ENCODE peak calls at places on chromosomes 11 and 22, in five cellular contexts. C, Y, P, B and J are unnamed samples.

GRCh38 chr11:123145661-123146060 is 49.4 kb downstream of the CLMP start:
- DNase-seq in C (no peak), Y (no peak), P (no peak), B (no peak), J (no peak)

GRCh38 chr11:28673687-28674431 is 565.7 kb downstream of the METTL15 start:
- DNase-seq in C (no peak), Y (no peak), P (no peak), B (no peak), J (no peak)

GRCh38 chr22:49892226-49892899 is 25.9 kb downstream of the ALG12 start:
- DNase-seq in C (no peak), Y (no peak), P (no peak), B (no peak), J (no peak)

GRCh38 chr11:7643323-7643722 is 30.0 kb downstream of the CYB5R2 start:
- DNase-seq in C (no peak), Y (no peak), P (no peak), B (no peak), J (no peak)

GRCh38 chr11:21142007-21142406 is 472.6 kb downstream of the NELL1 start:
- DNase-seq in C (no peak), Y (no peak), P (no peak), B (no peak), J (no peak)

GRCh38 chr11:124079631-124080318 is 35.5 kb upstream of the VWA5A start:
- DNase-seq in C (no peak), Y (no peak), P (no peak), B (peak), J (no peak)

GRCh38 chr11:102361100-102362021 is 14.3 kb downstream of the BIRC2 start:
- DNase-seq in C (no peak), Y (peak), P (peak), B (no peak), J (no peak)

GRCh38 chr11:129412501-129412900 is 36.9 kb downstream of the BARX2 start:
- DNase-seq in C (no peak), Y (no peak), P (no peak), B (no peak), J (no peak)

GRCh38 chr11:12831471-12832202 is 157.4 kb downstream of the TEAD1 start:
- DNase-seq in C (no peak), Y (no peak), P (no peak), B (no peak), J (no peak)

GRCh38 chr11:116851631-116852030 is 14.2 kb upstream of the APOA1 start:
- DNase-seq in C (no peak), Y (peak), P (peak), B (no peak), J (no peak)

GRCh38 chr22:37082251-37082650 is 27.3 kb downstream of the TMPRSS6 start:
- DNase-seq in C (no peak), Y (no peak), P (no peak), B (no peak), J (no peak)

GRCh38 chr11:128412847-128413791 is 174.2 kb downstream of the ETS1 start:
- DNase-seq in C (no peak), Y (no peak), P (no peak), B (no peak), J (no peak)

GRCh38 chr11:70399681-70400112 is 1.4 kb downstream of the CTTN start:
- DNase-seq in C (peak), Y (no peak), P (no peak), B (peak), J (peak)
- H3K27ac ChIP-seq in C (peak), Y (peak), P (no peak), B (peak), J (peak)

GRCh38 chr11:107583629-107584195 is 7.2 kb upstream of the ELMOD1 start:
- DNase-seq in C (no peak), Y (no peak), P (no peak), B (no peak), J (no peak)
- H3K27ac ChIP-seq in C (no peak), Y (no peak), P (no peak), B (no peak), J (no peak)

GRCh38 chr11:105937331-105937730 is 84.7 kb downstream of the MSANTD4 start:
- DNase-seq in C (peak), Y (no peak), P (no peak), B (peak), J (no peak)
- H3K27ac ChIP-seq in C (peak), Y (no peak), P (no peak), B (no peak), J (no peak)

GRCh38 chr11:78330361-78330760 is 87.3 kb downstream of the GAB2 start:
- DNase-seq in C (no peak), Y (no peak), P (no peak), B (no peak), J (no peak)

GRCh38 chr11:78332174-78332866 is 85.3 kb downstream of the GAB2 start:
- DNase-seq in C (no peak), Y (no peak), P (no peak), B (no peak), J (no peak)

GRCh38 chr11:78331711-78332110 is 85.9 kb downstream of the GAB2 start:
- DNase-seq in C (no peak), Y (no peak), P (no peak), B (no peak), J (no peak)

GRCh38 chr11:78334109-78334508 is 83.5 kb downstream of the GAB2 start:
- DNase-seq in C (no peak), Y (no peak), P (no peak), B (no peak), J (no peak)

DNA sequence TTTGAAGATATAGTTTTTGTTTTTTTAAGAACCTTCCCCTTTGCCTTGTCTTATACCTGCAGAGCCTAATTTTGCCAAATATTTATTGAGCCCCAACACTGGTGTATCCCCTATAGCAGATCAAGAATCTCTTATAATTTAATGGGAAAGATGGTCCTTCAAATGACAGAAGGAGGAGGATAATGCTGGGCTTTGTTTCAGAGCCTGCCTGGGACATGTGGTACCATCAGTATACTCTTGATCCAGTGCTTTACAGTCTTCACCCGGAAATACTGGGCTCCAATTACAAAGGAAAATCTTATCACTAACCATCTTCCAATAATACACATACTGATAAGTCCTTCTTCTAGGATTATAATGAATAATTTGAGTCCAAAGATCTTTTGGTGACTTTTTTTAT is 84.7 kb downstream of the GAB2 start:
- DNase-seq in C (no peak), Y (no peak), P (no peak), B (no peak), J (no peak)
- H3K27ac ChIP-seq in C (no peak), Y (no peak), P (no peak), B (no peak), J (peak)

GRCh38 chr22:27794244-27794643 is 7.3 kb downstream of the MN1 start:
- DNase-seq in C (no peak), Y (no peak), P (no peak), B (no peak), J (no peak)
- H3K27ac ChIP-seq in C (no peak), Y (no peak), P (no peak), B (no peak), J (peak)

GRCh38 chr11:119827113-119827512 is 98.1 kb upstream of the NECTIN1 start:
- DNase-seq in C (no peak), Y (no peak), P (no peak), B (no peak), J (no peak)

GRCh38 chr11:119829407-119829806 is 100.4 kb upstream of the NECTIN1 start:
- DNase-seq in C (no peak), Y (no peak), P (no peak), B (no peak), J (no peak)

GRCh38 chr11:119830400-119830799 is 101.4 kb upstream of the NECTIN1 start:
- DNase-seq in C (no peak), Y (no peak), P (no peak), B (no peak), J (no peak)

GRCh38 chr11:119828011-119828410 is 99.0 kb upstream of the NECTIN1 start:
- DNase-seq in C (no peak), Y (no peak), P (no peak), B (no peak), J (no peak)

GRCh38 chr11:119828819-119829218 is 99.8 kb upstream of the NECTIN1 start:
- DNase-seq in C (no peak), Y (no peak), P (no peak), B (no peak), J (no peak)
- H3K27ac ChIP-seq in C (no peak), Y (no peak), P (no peak), B (no peak), J (no peak)

GRCh38 chr22:46068176-46068907 is 82.0 kb upstream of the PPARA start:
- DNase-seq in C (no peak), Y (no peak), P (no peak), B (no peak), J (no peak)
- H3K27ac ChIP-seq in C (peak), Y (no peak), P (peak), B (peak), J (peak)

GRCh38 chr11:64892411-64892831 is 14.0 kb upstream of the EHD1 start:
- DNase-seq in C (no peak), Y (no peak), P (no peak), B (no peak), J (peak)
- H3K27ac ChIP-seq in C (no peak), Y (no peak), P (no peak), B (no peak), J (no peak)

GRCh38 chr22:31046591-31047226 is 34.4 kb upstream of the SMTN start:
- DNase-seq in C (no peak), Y (no peak), P (no peak), B (peak), J (no peak)

GRCh38 chr22:31040542-31041398 is 40.3 kb upstream of the SMTN start:
- DNase-seq in C (no peak), Y (no peak), P (no peak), B (no peak), J (no peak)

GRCh38 chr22:31045900-31046587 is 35.1 kb upstream of the SMTN start:
- DNase-seq in C (no peak), Y (no peak), P (no peak), B (no peak), J (no peak)

GRCh38 chr22:31048570-31048969 is 32.5 kb upstream of the SMTN start:
- DNase-seq in C (no peak), Y (no peak), P (no peak), B (no peak), J (no peak)

DNA sequence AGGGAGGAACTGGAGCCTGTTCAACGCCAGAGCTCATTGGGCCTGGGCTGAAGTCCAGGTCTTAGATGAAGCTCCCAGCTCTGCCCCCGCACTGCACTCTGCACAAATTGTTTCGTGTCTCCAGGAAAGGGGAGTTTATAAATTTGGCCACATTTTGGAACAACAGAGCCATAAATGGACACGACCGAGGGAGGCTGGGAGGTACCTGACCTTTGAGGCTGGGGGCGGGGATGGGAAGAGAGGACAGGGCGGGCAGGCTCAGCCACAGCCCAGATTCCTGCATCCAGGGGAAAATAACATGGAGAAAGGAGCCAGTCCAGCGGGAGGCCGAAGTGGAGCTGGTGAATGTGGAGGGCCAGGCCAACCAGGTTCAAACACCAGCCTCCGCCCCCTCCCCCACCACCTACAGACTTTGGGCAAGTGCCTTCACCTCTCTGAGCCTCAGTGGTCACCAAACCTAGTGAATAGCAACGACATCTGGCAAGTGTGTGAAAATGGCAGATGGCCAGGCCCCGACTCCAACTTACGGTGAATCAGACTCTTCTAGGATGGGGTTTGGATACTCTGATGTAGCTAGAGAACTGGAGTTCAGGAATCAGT is 36.8 kb upstream of the SMTN start:
- DNase-seq in C (no peak), Y (no peak), P (no peak), B (peak), J (no peak)
- H3K27ac ChIP-seq in C (no peak), Y (no peak), P (no peak), B (no peak), J (no peak)